ENCODE peak calls at places on chromosomes 13 and 19, in six cellular contexts. T, N, M, V, O and B are unnamed samples.
A peak's percentile ranks its signal among the peaks of the same experiment; 100 is the strongest.

GRCh38 chr19:1956868-1957492 is 16.0 kb downstream of the CSNK1G2 start:
- DNase-seq in T (no peak), N (no peak), V (no peak), M (no peak), O (no peak), B (no peak)

GRCh38 chr13:37485766-37486165 is 112.8 kb downstream of the POSTN start:
- DNase-seq in O (no peak), N (peak; percentile 33), M (no peak), V (no peak), T (no peak), B (no peak)

GRCh38 chr13:49367640-49368431 is 76.0 kb downstream of the CAB39L start:
- DNase-seq in T (no peak), O (no peak), N (no peak), M (no peak), V (no peak), B (no peak)

GRCh38 chr19:1449467-1450442 is at the start of gene APC2:
- DNase-seq in O (peak; percentile 97), T (no peak), N (peak; percentile 44), V (no peak), M (no peak), B (peak; percentile 93)

GRCh38 chr19:9936151-9937000 is at the start of gene OLFM2:
- DNase-seq in N (no peak), O (peak; percentile 93), V (no peak), T (no peak), M (no peak), B (peak; percentile 95)

GRCh38 chr19:49222528-49222927 is 64.9 kb downstream of the TRPM4 start:
- DNase-seq in N (no peak), O (no peak), V (no peak), T (no peak), M (no peak), B (no peak)

GRCh38 chr13:95707442-95708389 is 30.8 kb downstream of the DNAJC3 start:
- DNase-seq in V (no peak), M (no peak), O (no peak), T (no peak), N (no peak), B (no peak)

GRCh38 chr13:23796546-23796945 is 92.7 kb downstream of the MIPEP start:
- DNase-seq in V (no peak), M (no peak), O (no peak), T (no peak), N (peak; percentile 49), B (no peak)

GRCh38 chr19:55777528-55777927 is 8.6 kb downstream of the RFPL4AL1 start:
- DNase-seq in O (peak; percentile 13), V (no peak), M (no peak), N (no peak), T (no peak), B (peak; percentile 39)

GRCh38 chr19:46492841-46493235 is 2.8 kb downstream of the PNMA8B start:
- DNase-seq in N (no peak), M (no peak), V (no peak), O (peak; percentile 50), T (no peak), B (no peak)

GRCh38 chr19:44609219-44609618 is 4.1 kb upstream of the IGSF23 start:
- DNase-seq in N (peak; percentile 69), O (no peak), T (no peak), M (no peak), V (no peak), B (no peak)

GRCh38 chr19:51480590-51480989 is 2.3 kb downstream of the CEACAM18 start:
- DNase-seq in V (no peak), N (no peak), O (no peak), T (no peak), M (no peak), B (peak; percentile 77)

GRCh38 chr13:114108894-114109293 is 23.5 kb downstream of the RASA3 start:
- DNase-seq in M (no peak), O (no peak), T (no peak), N (no peak), V (no peak), B (no peak)

GRCh38 chr13:52711277-52711676 is 28.3 kb downstream of the CNMD start:
- DNase-seq in T (no peak), M (no peak), N (no peak), O (peak; percentile 39), V (no peak), B (no peak)

GRCh38 chr19:29690842-29691241 is 24.2 kb downstream of the C19orf12 start:
- DNase-seq in M (peak; percentile 83), N (peak; percentile 49), T (no peak), V (no peak), O (no peak), B (peak; percentile 89)

DNA sequence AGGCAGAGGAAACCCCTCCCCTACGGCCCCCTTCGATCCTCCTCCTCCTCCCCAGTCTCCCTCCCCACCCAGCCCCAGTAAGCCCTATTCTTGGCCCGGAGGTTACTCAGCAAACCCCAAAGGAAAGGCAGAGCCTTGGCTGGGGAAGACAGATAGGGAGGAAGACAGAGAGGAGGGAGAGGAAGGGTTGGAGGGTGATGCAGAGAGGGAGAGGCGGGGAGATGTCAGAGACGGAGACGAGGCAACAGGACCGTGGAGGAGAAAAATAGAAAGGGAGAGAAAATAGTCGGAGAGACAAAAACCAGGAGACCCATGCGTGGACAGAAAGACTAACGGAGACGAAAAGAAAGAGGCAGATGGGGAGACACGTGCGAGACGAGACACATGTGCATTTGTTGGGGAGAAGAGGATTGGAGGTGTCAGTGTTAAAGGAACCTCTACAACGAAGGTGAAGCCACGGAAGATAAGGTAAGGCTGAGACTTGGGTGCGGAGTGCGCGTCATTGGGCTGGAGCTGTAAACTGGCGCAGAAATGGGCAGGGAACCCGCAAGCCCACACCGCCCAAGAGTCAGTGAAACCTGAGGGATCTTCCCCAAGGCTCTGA is 2.9 kb downstream of the TGFB1 start:
- DNase-seq in T (no peak), M (no peak), N (peak; percentile 21), V (no peak), O (peak; percentile 16), B (peak; percentile 70)
- TF ChIP-seq RFX5 in T (no peak), M (no peak), N (no peak), V (no peak), O (no peak), B (no peak)

DNA sequence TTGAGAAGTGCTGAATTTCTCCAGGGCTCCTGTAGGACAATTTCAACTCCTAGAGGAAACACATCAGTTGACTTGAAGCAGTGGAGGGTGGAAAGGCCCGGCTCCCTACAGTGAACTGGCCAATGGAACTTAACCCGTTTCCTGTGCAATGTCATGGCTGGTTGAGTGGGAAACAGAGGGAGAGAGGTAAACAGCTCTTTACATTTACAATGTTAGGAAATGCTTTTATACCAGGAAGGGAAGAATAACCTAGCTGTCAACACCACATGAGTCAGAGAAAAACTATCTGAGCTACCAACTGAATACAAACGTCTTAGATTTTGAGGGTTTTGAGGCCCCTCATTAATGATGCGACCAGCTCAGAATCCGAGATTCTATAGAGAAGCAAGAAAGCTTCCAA is 36.7 kb downstream of the CARD8 start:
- DNase-seq in N (peak; percentile 22), T (no peak), M (no peak), O (no peak), V (no peak), B (no peak)
- TF ChIP-seq RFX5 in N (no peak), T (no peak), M (no peak), O (no peak), V (no peak), B (no peak)

DNA sequence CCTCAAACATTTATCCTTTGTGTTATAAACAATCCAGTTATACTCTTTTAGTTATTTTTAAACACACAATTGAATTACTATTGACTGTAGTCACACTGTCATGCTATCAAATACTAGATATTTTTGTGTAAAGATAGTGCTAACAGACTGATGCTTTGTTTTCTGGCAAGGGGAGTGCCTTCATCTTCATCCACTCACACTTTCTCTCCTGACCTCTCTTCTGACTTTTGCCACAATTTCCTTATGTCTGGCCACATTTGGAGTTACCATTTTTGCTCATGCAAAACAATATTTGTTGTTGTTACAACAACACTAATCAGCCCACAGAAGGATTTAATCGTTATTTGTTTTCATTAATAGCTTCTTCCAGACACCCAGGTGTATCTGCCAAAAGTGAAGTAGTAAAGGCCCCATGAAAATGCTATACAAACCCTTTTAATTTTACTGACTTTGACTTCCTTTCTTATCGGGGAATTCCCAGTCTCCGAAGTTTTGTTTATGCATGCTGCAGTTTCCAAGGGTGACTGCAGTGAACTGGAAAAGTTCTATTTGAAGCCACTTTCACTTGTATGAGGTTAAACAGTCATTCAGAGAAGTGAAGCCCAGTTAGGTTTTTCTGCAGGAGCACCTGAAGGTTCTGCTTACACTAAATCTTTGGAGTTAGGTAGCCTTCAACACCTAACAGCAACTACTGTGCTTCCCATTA is 66.1 kb upstream of the FRY start:
- DNase-seq in T (no peak), O (no peak), M (no peak), V (peak; percentile 84), N (peak; percentile 84), B (no peak)
- TF ChIP-seq RFX5 in T (no peak), O (no peak), M (no peak), V (no peak), N (no peak), B (no peak)

GRCh38 chr19:38388310-38389100 is at the start of gene SPRED3:
- DNase-seq in N (peak; percentile 66), V (no peak), O (peak; percentile 90), T (no peak), M (peak; percentile 78), B (peak; percentile 25)
- TF ChIP-seq RFX5 in N (no peak), V (no peak), O (no peak), T (no peak), M (no peak), B (no peak)